ENCODE peak calls at places on chromosomes 1 and 21, in six cellular contexts. F, Q, X, E, S and V are unnamed samples.

GRCh38 chr1:99855914-99856450 is 5.8 kb downstream of the AGL start:
- DNase-seq in S (no peak), F (no peak), E (no peak), X (no peak), Q (no peak), V (no peak)

GRCh38 chr1:7853341-7854026 is 619 bp upstream of the UTS2 start:
- DNase-seq in S (no peak), E (no peak), X (no peak), F (no peak), Q (no peak), V (no peak)

GRCh38 chr1:88683516-88683847 is 591 bp upstream of the PKN2 start:
- DNase-seq in F (peak; percentile 25), E (peak; percentile 74), S (no peak), X (peak; percentile 69), Q (peak; percentile 70), V (no peak)

GRCh38 chr21:44932366-44933181 is 7.3 kb upstream of the SLX9 start:
- DNase-seq in E (peak; percentile 56), F (no peak), X (no peak), Q (no peak), S (peak; percentile 72), V (peak; percentile 88)

GRCh38 chr1:200727257-200727656 is 11.4 kb upstream of the CAMSAP2 start:
- DNase-seq in F (no peak), S (no peak), Q (no peak), E (no peak), X (no peak), V (no peak)

GRCh38 chr1:156959414-156959813 is 39.0 kb downstream of the LRRC71 start:
- DNase-seq in E (peak; percentile 70), F (no peak), Q (peak; percentile 56), S (no peak), X (no peak), V (no peak)

GRCh38 chr1:32345289-32345827 is 9.3 kb upstream of the MARCKSL1 start:
- DNase-seq in E (peak; percentile 33), F (no peak), X (no peak), S (peak; percentile 48), Q (no peak), V (no peak)

GRCh38 chr1:213666113-213666512 is 321.7 kb upstream of the PROX1 start:
- DNase-seq in Q (no peak), E (no peak), S (no peak), X (no peak), F (no peak), V (no peak)

GRCh38 chr1:43221256-43221778 is 48.5 kb upstream of the TMEM125 start:
- DNase-seq in S (no peak), Q (peak; percentile 28), X (no peak), F (no peak), E (no peak), V (no peak)

GRCh38 chr1:217135569-217135915 is 412.3 kb upstream of the ESRRG start:
- DNase-seq in F (peak; percentile 33), Q (peak; percentile 20), E (peak; percentile 74), S (no peak), X (no peak), V (no peak)
- H3K27me3 ChIP-seq in F (no peaks in the 10 kb centered on the region), Q (peaks cover 8% of the 10 kb centered on the region), E (peaks cover 73% of the 10 kb centered on the region), S (no peaks in the 10 kb centered on the region), X (peaks cover 83% of the 10 kb centered on the region), V (peaks cover 97% of the 10 kb centered on the region)

GRCh38 chr1:39387452-39387851 is 104.0 kb upstream of the BMP8A start:
- DNase-seq in F (no peak), Q (no peak), X (no peak), S (no peak), E (no peak), V (no peak)
- H3K36me3 ChIP-seq in F (peaks cover 81% of the 10 kb centered on the region), Q (peaks cover 4% of the 10 kb centered on the region), X (peaks cover 81% of the 10 kb centered on the region), S (peaks cover 34% of the 10 kb centered on the region), E (peaks cover 59% of the 10 kb centered on the region), V (peaks cover 20% of the 10 kb centered on the region)

GRCh38 chr1:1302951-1303509 is 4.7 kb downstream of the ACAP3 start:
- DNase-seq in Q (no peak), E (no peak), S (no peak), X (no peak), F (no peak), V (peak; percentile 64)

GRCh38 chr1:1303736-1304135 is 4.0 kb downstream of the ACAP3 start:
- DNase-seq in Q (no peak), F (no peak), X (no peak), E (no peak), S (no peak), V (no peak)

GRCh38 chr1:1299686-1300351 is 7.9 kb downstream of the ACAP3 start:
- DNase-seq in F (no peak), E (no peak), X (no peak), S (peak; percentile 37), Q (peak; percentile 23), V (peak; percentile 90)

GRCh38 chr1:1300352-1300739 is 7.4 kb downstream of the ACAP3 start:
- DNase-seq in E (no peak), F (no peak), S (no peak), X (no peak), Q (no peak), V (no peak)

DNA sequence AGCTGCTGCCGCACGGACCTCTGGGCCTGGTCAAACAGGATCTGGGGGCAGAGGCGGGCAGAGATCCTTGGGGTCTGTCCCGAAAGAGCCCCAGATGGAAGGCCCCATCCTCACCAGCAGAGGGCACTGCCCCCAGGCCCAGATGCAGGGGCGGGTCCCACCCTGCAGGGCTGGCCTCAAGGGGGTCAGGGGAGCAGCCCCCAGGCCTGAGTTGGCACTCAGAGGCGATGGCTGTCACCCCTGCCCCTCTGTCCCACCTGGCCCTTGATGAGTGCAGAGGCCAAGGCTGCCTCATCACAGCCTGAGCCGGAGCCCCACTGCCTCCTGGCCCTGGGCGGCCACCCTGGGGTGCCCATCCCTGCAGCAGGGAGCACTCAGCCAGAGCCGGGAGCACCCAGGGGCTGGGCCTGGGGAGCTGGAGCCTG is 5.7 kb downstream of the ACAP3 start:
- DNase-seq in F (no peak), Q (no peak), X (no peak), S (no peak), E (no peak), V (peak; percentile 93)
- H3K4me3 ChIP-seq in F (no peak overlapping the region), Q (no peak overlapping the region), X (no peak overlapping the region), S (no peak overlapping the region), E (no peak overlapping the region), V (no peak overlapping the region)

GRCh38 chr1:17920881-17921635 is 165.9 kb downstream of the ACTL8 start:
- DNase-seq in Q (no peak), F (no peak), X (no peak), S (no peak), E (no peak), V (no peak)

GRCh38 chr1:17923684-17924083 is 168.6 kb downstream of the ACTL8 start:
- DNase-seq in E (no peak), X (no peak), Q (no peak), F (no peak), S (no peak), V (no peak)

GRCh38 chr1:17916702-17917101 is 161.6 kb downstream of the ACTL8 start:
- DNase-seq in F (no peak), Q (no peak), X (no peak), S (no peak), E (no peak), V (no peak)

GRCh38 chr1:17922833-17923232 is 167.7 kb downstream of the ACTL8 start:
- DNase-seq in E (peak; percentile 80), Q (no peak), F (no peak), X (no peak), S (peak; percentile 9), V (peak; percentile 82)

GRCh38 chr1:17919525-17920439 is 164.6 kb downstream of the ACTL8 start:
- DNase-seq in X (no peak), S (no peak), F (no peak), Q (peak; percentile 8), E (peak; percentile 86), V (peak; percentile 73)
- H3K27me3 ChIP-seq in X (peaks cover 82% of the 10 kb centered on the region), S (peaks cover 3% of the 10 kb centered on the region), F (no peaks in the 10 kb centered on the region), Q (peaks cover 45% of the 10 kb centered on the region), E (peaks cover 9% of the 10 kb centered on the region), V (no peaks in the 10 kb centered on the region)

DNA sequence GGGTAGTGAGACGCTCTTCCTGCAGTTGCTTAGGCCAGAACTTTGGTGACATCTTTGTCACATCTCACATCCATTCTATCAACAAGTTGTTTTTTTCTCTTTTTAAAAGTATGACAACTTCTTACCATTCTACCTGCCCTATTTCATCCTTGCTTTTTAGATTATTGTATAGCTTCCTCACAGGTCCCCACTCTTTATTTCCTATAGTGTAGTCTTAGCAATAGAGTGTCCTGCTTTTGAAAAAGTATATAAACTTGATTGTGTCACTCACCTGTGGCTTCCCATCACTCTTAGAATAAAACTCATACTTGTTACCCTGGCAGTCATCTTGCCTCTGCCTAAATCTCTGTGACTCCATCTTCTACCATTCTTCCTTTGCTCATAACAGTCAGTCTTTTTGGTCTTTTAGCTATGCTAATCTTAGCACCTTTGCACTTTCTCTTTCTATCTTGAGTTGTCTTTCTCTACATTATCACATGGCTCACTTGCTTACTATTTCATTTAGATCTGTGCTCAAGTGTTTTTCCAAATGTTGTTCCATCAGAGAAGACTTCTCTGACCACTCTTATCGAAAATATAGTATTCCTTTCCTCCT is 9.5 kb downstream of the CDC73 start:
- DNase-seq in F (no peak), E (no peak), Q (no peak), S (no peak), X (no peak), V (no peak)
- H3K36me3 ChIP-seq in F (peaks cover 80% of the 10 kb centered on the region), E (peaks cover 40% of the 10 kb centered on the region), Q (peaks cover 20% of the 10 kb centered on the region), S (peaks cover 11% of the 10 kb centered on the region), X (peaks cover 41% of the 10 kb centered on the region), V (peaks cover 13% of the 10 kb centered on the region)

GRCh38 chr21:25501996-25502665 is 105.2 kb downstream of the MRPL39 start:
- DNase-seq in X (no peak), Q (no peak), E (no peak), F (no peak), S (no peak), V (no peak)

GRCh38 chr21:25501448-25501847 is 105.8 kb downstream of the MRPL39 start:
- DNase-seq in X (no peak), E (no peak), Q (no peak), F (no peak), S (no peak), V (no peak)

GRCh38 chr21:25506887-25507286 is 100.4 kb downstream of the MRPL39 start:
- DNase-seq in F (no peak), S (no peak), X (no peak), Q (no peak), E (no peak), V (no peak)

GRCh38 chr21:25506268-25506667 is 101.0 kb downstream of the MRPL39 start:
- DNase-seq in F (no peak), X (no peak), E (no peak), Q (no peak), S (no peak), V (no peak)

GRCh38 chr21:25503981-25504380 is 103.3 kb downstream of the MRPL39 start:
- DNase-seq in X (no peak), Q (no peak), F (no peak), E (no peak), S (no peak), V (no peak)
- H3K4me3 ChIP-seq in X (no peak overlapping the region), Q (no peak overlapping the region), F (no peak overlapping the region), E (no peak overlapping the region), S (no peak overlapping the region), V (no peak overlapping the region)

DNA sequence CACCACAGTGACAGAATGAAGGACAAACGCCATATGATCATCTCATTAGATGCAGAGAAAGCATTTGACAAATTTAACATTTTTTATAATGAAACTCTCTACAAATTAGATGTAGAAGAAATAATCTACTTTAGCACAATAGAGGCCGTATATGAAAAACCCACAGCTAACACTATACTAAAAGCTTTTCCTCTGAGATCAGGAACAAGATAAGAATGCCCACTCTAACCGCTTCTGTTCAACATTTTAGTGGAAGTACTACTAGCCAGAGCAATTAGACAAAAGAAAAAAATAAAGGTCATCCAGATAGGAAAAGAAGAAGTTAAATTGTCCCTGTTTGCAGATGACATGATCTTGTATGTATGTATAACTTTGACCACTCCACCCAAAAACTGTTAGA is 109.7 kb downstream of the SLC35F3 start:
- DNase-seq in S (no peak), E (no peak), X (no peak), Q (no peak), F (no peak), V (no peak)
- H3K27me3 ChIP-seq in S (no peaks in the 10 kb centered on the region), E (no peaks in the 10 kb centered on the region), X (peaks cover 3% of the 10 kb centered on the region), Q (no peaks in the 10 kb centered on the region), F (no peaks in the 10 kb centered on the region), V (no peaks in the 10 kb centered on the region)

GRCh38 chr1:39361446-39361845 is 130.0 kb upstream of the BMP8A start:
- DNase-seq in X (no peak), F (no peak), E (no peak), Q (no peak), S (no peak), V (no peak)
- H3K36me3 ChIP-seq in X (peaks cover 74% of the 10 kb centered on the region), F (peaks cover 97% of the 10 kb centered on the region), E (peaks cover 79% of the 10 kb centered on the region), Q (peaks cover 28% of the 10 kb centered on the region), S (peaks cover 31% of the 10 kb centered on the region), V (peaks cover 39% of the 10 kb centered on the region)